ENCODE peak calls at places on chromosomes 12 and 14, in ten cellular contexts. B is T1000; J is stimulated activated CD4-positive, alpha-beta T cell treated with anti-CD3 and anti-CD28 coated beads, Interleukin-15, amount 100 ng/mL, for 24 hours; P is astrocyte of the cerebellum; V is ELF-1; N is effector memory CD8-positive, alpha-beta T cell; T is neuronal stem cell; W is EL; G is KBM-7; U is NCI-H2081. A is an unnamed sample.

GRCh38 chr12:112904571-112904970 is 2.2 kb upstream of the OAS1 start:
- DNase-seq in B (no peak), J (no peak), P (no peak), V (no peak), N (no peak), T (no peak), W (peak; percentile 62), G (no peak), U (no peak), A (peak; percentile 21)

GRCh38 chr12:116881325-116881866 is at the start of gene HRK:
- DNase-seq in B (no peak), J (peak; percentile 23), P (no peak), V (peak; percentile 14), N (no peak), T (no peak), W (no peak), G (peak; percentile 9), U (no peak), A (no peak)

GRCh38 chr12:13099910-13100609 is 3.4 kb downstream of the GSG1 start:
- DNase-seq in B (no peak), J (no peak), P (no peak), V (no peak), N (no peak), T (no peak), W (no peak), G (peak; percentile 32), U (no peak), A (no peak)

GRCh38 chr12:13196302-13196921 is at the start of gene EMP1:
- DNase-seq in B (peak; percentile 91), J (peak; percentile 85), P (peak; percentile 100), V (peak; percentile 50), N (peak; percentile 40), T (no peak), W (peak; percentile 100), G (peak; percentile 94), U (peak; percentile 19), A (peak; percentile 100)

GRCh38 chr12:85273411-85274075 is 6.5 kb upstream of the ALX1 start:
- DNase-seq in B (no peak), J (no peak), P (no peak), V (no peak), N (no peak), T (peak; percentile 39), W (no peak), G (no peak), U (no peak), A (no peak)

GRCh38 chr12:109065154-109065852 is 12.9 kb downstream of the USP30 start:
- DNase-seq in B (no peak), J (no peak), P (no peak), V (no peak), N (no peak), T (no peak), W (no peak), G (no peak), U (no peak), A (no peak)

GRCh38 chr14:32720927-32721326 is 217.8 kb upstream of the NPAS3 start:
- DNase-seq in B (no peak), J (no peak), P (no peak), V (no peak), N (no peak), T (no peak), W (peak; percentile 62), G (no peak), U (no peak), A (no peak)

GRCh38 chr12:77837876-77838291 is 7.2 kb downstream of the NAV3 start:
- DNase-seq in B (no peak), J (no peak), P (no peak), V (no peak), N (no peak), T (no peak), W (no peak), G (no peak), U (no peak), A (peak; percentile 41)

GRCh38 chr14:104752338-104752734 is 611 bp upstream of the SIVA1 start:
- DNase-seq in B (no peak), J (no peak), P (no peak), V (no peak), N (peak; percentile 99), T (no peak), W (no peak), G (no peak), U (no peak), A (no peak)

GRCh38 chr12:20798561-20798960 is 11.9 kb upstream of the SLCO1B3 start:
- DNase-seq in B (no peak), J (no peak), P (peak; percentile 23), V (no peak), N (no peak), T (no peak), W (peak; percentile 20), G (peak; percentile 45), U (peak; percentile 42), A (no peak)

GRCh38 chr12:84697141-84697540 is 215.5 kb downstream of the SLC6A15 start:
- DNase-seq in B (no peak), J (no peak), P (peak; percentile 18), V (no peak), N (no peak), T (no peak), W (peak; percentile 14), G (no peak), U (peak; percentile 8), A (peak; percentile 7)

GRCh38 chr12:72074956-72075355 is 136.3 kb downstream of the TPH2 start:
- DNase-seq in B (no peak), J (no peak), P (no peak), V (no peak), N (no peak), T (no peak), W (no peak), G (no peak), U (no peak), A (no peak)

GRCh38 chr12:124537525-124538193 is 29.8 kb downstream of the NCOR2 start:
- DNase-seq in B (no peak), J (no peak), P (no peak), V (no peak), N (no peak), T (no peak), W (no peak), G (no peak), U (no peak), A (no peak)

GRCh38 chr12:92144631-92145480 is 790 bp downstream of the BTG1 start:
- DNase-seq in B (peak; percentile 90), J (peak; percentile 68), P (no peak), V (peak; percentile 90), N (peak; percentile 59), T (peak; percentile 27), W (peak; percentile 75), G (peak; percentile 67), U (peak; percentile 75), A (peak; percentile 71)

GRCh38 chr12:53659609-53660008 is 16.3 kb downstream of the ATP5MC2 start:
- DNase-seq in B (no peak), J (no peak), P (no peak), V (no peak), N (no peak), T (no peak), W (no peak), G (no peak), U (peak; percentile 13), A (peak; percentile 56)

GRCh38 chr14:95097385-95097784 is 59.9 kb downstream of the DICER1 start:
- DNase-seq in B (no peak), J (no peak), P (no peak), V (no peak), N (no peak), T (no peak), W (no peak), G (no peak), U (no peak), A (no peak)

GRCh38 chr14:64232095-64232830 is 61.9 kb downstream of the ESR2 start:
- DNase-seq in B (peak; percentile 76), J (peak; percentile 32), P (peak; percentile 88), V (no peak), N (no peak), T (no peak), W (peak; percentile 95), G (no peak), U (no peak), A (peak; percentile 97)

GRCh38 chr14:68979722-68980552 is 835 bp upstream of the ACTN1 start:
- DNase-seq in B (peak; percentile 73), J (peak; percentile 25), P (no peak), V (peak; percentile 82), N (no peak), T (peak; percentile 48), W (peak; percentile 54), G (peak; percentile 21), U (peak; percentile 34), A (peak; percentile 47)

GRCh38 chr14:45947785-45948184 is 694.8 kb upstream of the MIS18BP1 start:
- DNase-seq in B (no peak), J (no peak), P (no peak), V (no peak), N (no peak), T (no peak), W (no peak), G (no peak), U (no peak), A (no peak)

GRCh38 chr12:12797789-12798142 is 12.3 kb downstream of the APOLD1 start:
- DNase-seq in B (no peak), J (no peak), P (no peak), V (no peak), N (no peak), T (no peak), W (no peak), G (no peak), U (no peak), A (no peak)

GRCh38 chr12:5220835-5221234 is 177.2 kb downstream of the KCNA5 start:
- DNase-seq in B (no peak), J (peak; percentile 49), P (no peak), V (peak; percentile 75), N (no peak), T (no peak), W (no peak), G (no peak), U (no peak), A (no peak)

GRCh38 chr12:4703676-4704075 is 16.5 kb upstream of the GALNT8 start:
- DNase-seq in B (no peak), J (no peak), P (no peak), V (no peak), N (no peak), T (no peak), W (no peak), G (no peak), U (no peak), A (no peak)

GRCh38 chr12:98352218-98352811 is 163.1 kb upstream of the TMPO start:
- DNase-seq in B (peak; percentile 46), J (peak; percentile 5), P (peak; percentile 56), V (no peak), N (no peak), T (no peak), W (peak; percentile 92), G (no peak), U (no peak), A (peak; percentile 54)

GRCh38 chr12:93040367-93040766 is 111.3 kb upstream of the EEA1 start:
- DNase-seq in B (no peak), J (no peak), P (no peak), V (no peak), N (no peak), T (no peak), W (no peak), G (no peak), U (no peak), A (no peak)

GRCh38 chr14:45135181-45135580 is 549 bp upstream of the FANCM start:
- DNase-seq in B (no peak), J (no peak), P (peak; percentile 18), V (peak; percentile 3), N (no peak), T (no peak), W (peak; percentile 25), G (no peak), U (no peak), A (no peak)